ENCODE peak calls at places on chromosome 17, in four cellular contexts. One of them, this sample, is unnamed.

GRCh38 chr17:68489919-68490318 is 22.3 kb upstream of the PRKAR1A start:
- DNase-seq in CD4-positive, alpha-beta T cell: no peak
- DNase-seq in NB4: no peak
- DNase-seq in mammary epithelial cell: no peak
- DNase-seq in this sample: no peak

GRCh38 chr17:48162305-48162934 is 54.9 kb downstream of the SNX11 start:
- DNase-seq in CD4-positive, alpha-beta T cell: no peak
- DNase-seq in NB4: no peak
- DNase-seq in mammary epithelial cell: no peak
- DNase-seq in this sample: no peak

GRCh38 chr17:80945736-80946135 is 45.9 kb upstream of the CHMP6 start:
- DNase-seq in CD4-positive, alpha-beta T cell: no peak
- DNase-seq in NB4: no peak
- DNase-seq in mammary epithelial cell: no peak
- DNase-seq in this sample: no peak

GRCh38 chr17:78774956-78775571 is 7.0 kb downstream of the CYTH1 start:
- DNase-seq in CD4-positive, alpha-beta T cell: peak; percentile 50
- DNase-seq in NB4: peak; percentile 54
- DNase-seq in mammary epithelial cell: peak; percentile 47
- DNase-seq in this sample: no peak

GRCh38 chr17:16938496-16939270 is 33.2 kb downstream of the TNFRSF13B start:
- DNase-seq in CD4-positive, alpha-beta T cell: no peak
- DNase-seq in NB4: no peak
- DNase-seq in mammary epithelial cell: no peak
- DNase-seq in this sample: no peak

GRCh38 chr17:81563861-81564586 is 11.9 kb upstream of the FAAP100 start:
- DNase-seq in CD4-positive, alpha-beta T cell: no peak
- DNase-seq in NB4: peak; percentile 92
- DNase-seq in mammary epithelial cell: no peak
- DNase-seq in this sample: no peak

GRCh38 chr17:77637807-77638182 is 320.7 kb upstream of the TNRC6C start:
- DNase-seq in CD4-positive, alpha-beta T cell: no peak
- DNase-seq in NB4: no peak
- DNase-seq in mammary epithelial cell: no peak
- DNase-seq in this sample: no peak

GRCh38 chr17:49887086-49887743 is 39.3 kb upstream of the TAC4 start:
- DNase-seq in CD4-positive, alpha-beta T cell: no peak
- DNase-seq in NB4: no peak
- DNase-seq in mammary epithelial cell: peak; percentile 46
- DNase-seq in this sample: peak; percentile 40

GRCh38 chr17:33967608-33968349 is 287.3 kb upstream of the CCL2 start:
- DNase-seq in CD4-positive, alpha-beta T cell: no peak
- DNase-seq in NB4: no peak
- DNase-seq in mammary epithelial cell: no peak
- DNase-seq in this sample: no peak

GRCh38 chr17:65123757-65124675 is 13.2 kb upstream of the RGS9 start:
- DNase-seq in CD4-positive, alpha-beta T cell: no peak
- DNase-seq in NB4: no peak
- DNase-seq in mammary epithelial cell: no peak
- DNase-seq in this sample: no peak